ENCODE peak calls at places on chromosomes 12 and 14, in six cellular contexts. V is stomach, K is left lung, E is uterus, Q is IMR-90, Y is GM23248. P is an unnamed sample. For H3K4me1, the result is how much of the 10 kb centered on the place peaks cover.

GRCh38 chr12:82671673-82672195 is 15.0 kb upstream of the TMTC2 start:
- DNase-seq in V (no peak), K (no peak), E (no peak), Q (no peak), Y (no peak), P (no peak)

GRCh38 chr14:28294834-28295440 is 471.6 kb upstream of the FOXG1 start:
- DNase-seq in V (no peak), K (no peak), E (no peak), Q (no peak), Y (peak), P (no peak)

GRCh38 chr14:39433452-39433813 is 1.2 kb upstream of the FBXO33 start:
- DNase-seq in V (no peak), K (no peak), E (no peak), Q (no peak), Y (no peak), P (no peak)

GRCh38 chr12:49055978-49056754 is 4.4 kb downstream of the KMT2D start:
- DNase-seq in V (peak), K (peak), E (peak), Q (peak), Y (peak), P (no peak)

GRCh38 chr14:73731111-73731510 is 16.9 kb upstream of the PNMA1 start:
- DNase-seq in V (no peak), K (peak), E (no peak), Q (no peak), Y (no peak), P (no peak)

GRCh38 chr12:115398311-115398781 is 714.4 kb upstream of the TBX3 start:
- DNase-seq in V (no peak), K (no peak), E (no peak), Q (no peak), Y (no peak), P (no peak)

GRCh38 chr12:106302401-106303201 is at the start of gene TCP11L2:
- DNase-seq in V (peak), K (peak), E (peak), Q (peak), Y (peak), P (peak)

GRCh38 chr12:112252184-112252583 is 126.8 kb downstream of the TRAFD1 start:
- DNase-seq in V (peak), K (peak), E (no peak), Q (peak), Y (peak), P (no peak)

GRCh38 chr14:81434230-81434629 is 34.1 kb upstream of the STON2 start:
- DNase-seq in V (no peak), K (no peak), E (no peak), Q (no peak), Y (no peak), P (no peak)

GRCh38 chr12:87812711-87813110 is 216.5 kb downstream of the C12orf50 start:
- DNase-seq in V (no peak), K (no peak), E (no peak), Q (no peak), Y (peak), P (no peak)

GRCh38 chr12:109863961-109864712 is 16.2 kb downstream of the GLTP start:
- DNase-seq in V (peak), K (peak), E (no peak), Q (peak), Y (peak), P (no peak)

GRCh38 chr12:27966870-27967269 is 5.7 kb downstream of the PTHLH start:
- DNase-seq in V (no peak), K (no peak), E (no peak), Q (peak), Y (peak), P (no peak)

GRCh38 chr14:74478996-74479635 is 14.0 kb downstream of the NPC2 start:
- DNase-seq in V (no peak), K (no peak), E (no peak), Q (peak), Y (peak), P (no peak)

GRCh38 chr14:80172380-80173055 is 38.8 kb downstream of the DIO2 start:
- DNase-seq in V (no peak), K (no peak), E (no peak), Q (peak), Y (peak), P (no peak)

GRCh38 chr14:68211421-68211820 is 391.8 kb downstream of the RAD51B start:
- DNase-seq in V (no peak), K (no peak), E (no peak), Q (no peak), Y (peak), P (no peak)

GRCh38 chr14:72980863-72981262 is 46.0 kb downstream of the ZFYVE1 start:
- DNase-seq in V (no peak), K (no peak), E (no peak), Q (no peak), Y (no peak), P (no peak)

GRCh38 chr14:69505338-69506240 is 21.1 kb downstream of the PLEKHD1 start:
- DNase-seq in V (no peak), K (no peak), E (no peak), Q (no peak), Y (no peak), P (no peak)

GRCh38 chr12:113788020-113788856 is 177.9 kb downstream of the RBM19 start:
- DNase-seq in V (no peak), K (no peak), E (no peak), Q (peak), Y (peak), P (no peak)

GRCh38 chr12:119840617-119841016 is 36.5 kb downstream of the CIT start:
- DNase-seq in V (no peak), K (no peak), E (no peak), Q (no peak), Y (no peak), P (no peak)

GRCh38 chr14:28673056-28673455 is 93.5 kb upstream of the FOXG1 start:
- DNase-seq in V (no peak), K (no peak), E (no peak), Q (no peak), Y (no peak), P (no peak)

GRCh38 chr12:87981495-87981894 is 47.7 kb downstream of the C12orf50 start:
- DNase-seq in V (no peak), K (no peak), E (no peak), Q (peak), Y (peak), P (no peak)

DNA sequence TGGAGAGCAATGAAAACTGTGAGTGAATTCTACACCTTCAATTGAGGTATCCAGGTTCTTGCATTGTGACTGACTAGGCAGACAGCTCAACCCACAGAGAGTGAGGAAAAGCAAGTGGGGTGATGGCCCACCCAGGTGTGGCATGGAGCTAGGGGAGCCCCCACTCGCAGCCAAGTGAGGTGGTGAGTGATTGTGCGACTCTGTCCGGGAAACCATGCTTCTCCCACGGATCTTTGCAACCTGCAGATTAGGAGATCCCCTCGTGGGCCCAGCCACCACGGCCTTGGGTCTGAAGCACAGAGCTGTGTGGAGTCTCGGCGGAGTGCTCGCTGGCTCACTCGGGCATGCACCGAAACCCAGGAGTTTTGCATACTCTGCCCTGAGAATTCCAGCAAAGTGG is 120.1 kb downstream of the ALG10 start:
- DNase-seq in V (no peak), K (no peak), E (no peak), Q (no peak), Y (no peak), P (no peak)
- H3K4me3 ChIP-seq in V (no peak), K (no peak), E (no peak), Q (no peak), Y (no peak), P (no peak)

GRCh38 chr12:12399161-12399560 is 42.3 kb downstream of the BORCS5 start:
- DNase-seq in V (no peak), K (no peak), E (no peak), Q (no peak), Y (no peak), P (no peak)
- H3K4me1 ChIP-seq in V (under half), K (under half), E (under half), Q (under half), Y (under half), P (under half)

GRCh38 chr12:6790496-6791150 is 1.3 kb downstream of the CD4 start:
- DNase-seq in V (no peak), K (no peak), E (no peak), Q (no peak), Y (no peak), P (no peak)
- H3K4me3 ChIP-seq in V (no peak), K (no peak), E (no peak), Q (peak), Y (no peak), P (no peak)

GRCh38 chr14:24291446-24292117 is 8.0 kb downstream of the DHRS1 start:
- DNase-seq in V (no peak), K (no peak), E (no peak), Q (no peak), Y (no peak), P (no peak)

GRCh38 chr14:24292118-24292807 is 7.3 kb downstream of the DHRS1 start:
- DNase-seq in V (no peak), K (no peak), E (no peak), Q (no peak), Y (no peak), P (no peak)

GRCh38 chr14:24286996-24287395 is 12.6 kb downstream of the DHRS1 start:
- DNase-seq in V (no peak), K (no peak), E (no peak), Q (no peak), Y (no peak), P (no peak)

GRCh38 chr14:24290746-24291145 is 8.8 kb downstream of the DHRS1 start:
- DNase-seq in V (no peak), K (no peak), E (no peak), Q (no peak), Y (no peak), P (no peak)

DNA sequence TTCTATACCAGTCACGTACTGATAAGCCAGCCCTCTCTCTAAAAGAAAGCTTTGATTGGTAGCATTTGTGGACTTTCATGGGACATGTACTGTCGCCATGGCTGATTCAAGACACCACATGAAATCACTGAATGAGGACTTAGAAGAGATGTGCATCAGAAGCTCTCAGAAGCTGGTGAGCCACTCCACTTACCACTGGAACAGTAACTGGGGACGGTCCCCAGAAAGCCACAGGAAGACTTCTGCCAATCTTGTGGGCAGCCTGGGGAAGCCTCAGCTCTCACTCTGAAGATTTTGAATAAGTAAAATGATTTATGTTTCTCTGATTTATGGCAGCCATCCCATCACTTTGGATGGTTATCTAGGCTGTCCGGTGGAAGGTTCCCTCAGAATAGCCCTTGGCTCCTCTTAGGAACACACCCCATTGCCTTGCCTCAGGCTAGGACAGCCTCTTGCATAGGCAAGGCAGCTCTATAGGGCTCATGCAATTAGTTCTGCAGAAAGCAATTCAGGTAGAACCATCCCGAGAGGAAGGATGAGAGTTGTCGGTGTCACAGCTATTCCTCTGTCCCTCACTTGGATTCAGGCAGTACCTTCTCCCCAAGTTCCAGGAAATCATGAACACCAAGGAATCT is 9.8 kb downstream of the DHRS1 start:
- DNase-seq in V (no peak), K (no peak), E (no peak), Q (no peak), Y (no peak), P (no peak)
- H3K4me1 ChIP-seq in V (under half), K (under half), E (under half), Q (under half), Y (under half), P (under half)

DNA sequence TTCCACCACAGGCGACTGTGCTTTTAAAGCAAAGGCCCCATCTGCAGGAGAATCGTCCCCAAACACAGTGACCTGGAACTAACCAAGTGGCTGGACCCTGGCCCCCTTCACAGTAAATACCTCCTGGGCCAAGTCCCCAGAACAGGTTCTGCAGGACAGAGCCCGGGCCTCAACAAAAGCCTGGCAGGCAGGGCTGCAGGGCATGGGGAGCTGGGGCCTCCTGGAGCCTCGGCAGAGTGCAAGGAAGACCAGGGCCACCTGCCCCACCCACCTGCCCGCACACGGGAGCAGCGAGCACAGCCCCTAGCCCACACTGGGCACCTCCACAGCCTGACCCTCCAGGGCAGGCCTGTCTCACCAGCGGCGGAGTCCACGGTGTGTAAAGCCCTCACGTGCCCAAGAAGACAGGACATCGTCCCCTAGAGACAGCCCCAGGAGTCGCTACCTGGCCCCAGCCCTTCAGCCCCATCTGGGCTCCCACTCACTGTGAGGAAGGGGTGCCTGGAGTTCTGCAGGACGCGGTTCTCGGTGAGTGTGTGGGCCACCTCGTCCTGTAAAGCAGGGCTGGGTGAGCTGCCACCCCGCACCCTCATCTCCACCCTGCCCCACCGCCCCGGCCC is 21.0 kb downstream of the AKT1 start:
- DNase-seq in V (peak), K (no peak), E (no peak), Q (no peak), Y (no peak), P (no peak)
- H3K4me3 ChIP-seq in V (no peak), K (no peak), E (no peak), Q (no peak), Y (no peak), P (no peak)

GRCh38 chr12:96375173-96375572 is 25.1 kb downstream of the CDK17 start:
- DNase-seq in V (no peak), K (no peak), E (no peak), Q (no peak), Y (no peak), P (no peak)
- H3K4me1 ChIP-seq in V (half or more), K (half or more), E (under half), Q (under half), Y (under half), P (under half)

GRCh38 chr12:62190081-62190480 is 70.1 kb upstream of the USP15 start:
- DNase-seq in V (no peak), K (no peak), E (no peak), Q (no peak), Y (no peak), P (no peak)

GRCh38 chr12:62191747-62192485 is 68.3 kb upstream of the USP15 start:
- DNase-seq in V (no peak), K (no peak), E (no peak), Q (no peak), Y (peak), P (peak)

GRCh38 chr12:62192486-62193250 is 67.5 kb upstream of the USP15 start:
- DNase-seq in V (peak), K (peak), E (peak), Q (peak), Y (peak), P (peak)

GRCh38 chr12:62194031-62194430 is 66.2 kb upstream of the USP15 start:
- DNase-seq in V (no peak), K (no peak), E (no peak), Q (no peak), Y (no peak), P (no peak)

DNA sequence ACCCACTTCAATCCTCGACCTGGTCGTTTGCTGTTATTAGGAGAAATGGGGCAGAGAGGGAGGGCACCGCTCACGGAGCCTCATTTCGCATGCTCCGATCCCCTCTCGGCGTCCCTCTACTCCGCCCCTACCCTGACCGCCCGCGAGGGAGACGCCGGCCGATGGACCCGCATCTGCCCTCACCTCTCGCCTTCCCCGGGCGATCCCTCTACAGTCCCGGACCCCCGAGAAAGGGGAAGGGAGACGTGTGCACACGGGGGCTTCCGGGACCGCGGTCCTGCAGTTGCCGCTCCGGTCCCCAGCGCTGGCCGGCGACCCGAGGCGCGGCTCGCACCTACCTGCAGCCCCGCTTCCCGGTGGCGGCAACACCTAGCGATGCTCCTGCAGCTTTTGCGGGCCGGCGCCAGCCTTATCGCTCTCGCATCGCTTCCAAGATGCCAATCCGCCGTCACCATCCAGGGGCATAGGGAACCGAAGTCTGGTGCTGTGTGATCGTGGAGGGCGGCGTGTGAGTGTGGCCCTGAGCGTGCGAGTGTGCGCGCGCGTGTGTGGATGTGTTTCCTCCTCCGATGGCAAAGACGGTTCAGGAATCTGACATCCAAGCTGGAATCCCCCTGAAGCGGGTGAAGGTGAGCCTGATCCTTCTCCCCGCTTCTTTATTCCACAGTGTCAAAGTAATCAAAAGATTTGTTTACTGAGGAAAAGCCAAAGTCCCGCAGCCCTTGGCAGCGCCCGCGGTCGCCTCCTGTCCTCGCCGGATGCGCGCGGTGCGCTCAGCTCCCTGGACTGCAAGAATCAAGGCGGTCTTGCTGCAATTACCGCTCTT is 69.1 kb upstream of the USP15 start:
- DNase-seq in V (no peak), K (no peak), E (no peak), Q (peak), Y (peak), P (peak)
- H3K4me3 ChIP-seq in V (peak), K (peak), E (peak), Q (peak), Y (peak), P (peak)

DNA sequence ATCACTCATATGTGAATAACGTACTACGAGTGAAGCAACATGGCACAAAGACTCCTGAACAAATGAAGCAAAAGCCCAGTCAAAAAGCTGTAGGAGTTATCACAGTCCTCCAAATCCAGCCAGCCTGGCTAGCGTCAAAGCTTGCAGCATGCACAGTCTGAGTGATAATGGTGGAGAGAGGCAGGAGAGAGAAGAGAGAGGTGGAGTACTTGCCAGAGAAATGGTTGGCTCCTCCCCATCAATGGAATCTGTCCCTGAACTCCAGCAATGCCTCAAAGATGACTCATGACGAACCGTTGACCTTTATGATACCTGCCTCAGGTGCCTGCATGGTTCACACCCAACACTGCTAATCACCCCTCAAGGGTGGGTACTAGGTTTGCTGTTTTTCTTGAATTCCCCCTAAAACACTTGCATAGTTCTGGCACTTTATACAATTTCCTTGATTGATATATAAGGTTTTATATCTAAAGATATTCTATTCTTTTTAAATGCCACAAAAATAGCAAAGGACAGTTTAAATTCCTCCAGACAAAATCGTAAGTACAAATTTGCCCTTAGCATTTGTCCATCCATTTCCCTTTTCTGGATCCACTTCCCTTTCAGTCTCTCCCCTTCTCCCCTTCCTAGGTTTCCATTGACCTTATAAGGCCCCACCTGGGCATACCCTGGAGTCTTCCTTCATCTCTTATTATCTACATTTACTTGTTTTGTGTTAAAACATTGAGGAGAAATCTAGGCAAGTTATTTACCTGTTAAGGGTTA is 10.2 kb downstream of the ARHGDIB start:
- DNase-seq in V (no peak), K (no peak), E (no peak), Q (no peak), Y (no peak), P (no peak)
- H3K4me1 ChIP-seq in V (half or more), K (half or more), E (under half), Q (under half), Y (under half), P (under half)

DNA sequence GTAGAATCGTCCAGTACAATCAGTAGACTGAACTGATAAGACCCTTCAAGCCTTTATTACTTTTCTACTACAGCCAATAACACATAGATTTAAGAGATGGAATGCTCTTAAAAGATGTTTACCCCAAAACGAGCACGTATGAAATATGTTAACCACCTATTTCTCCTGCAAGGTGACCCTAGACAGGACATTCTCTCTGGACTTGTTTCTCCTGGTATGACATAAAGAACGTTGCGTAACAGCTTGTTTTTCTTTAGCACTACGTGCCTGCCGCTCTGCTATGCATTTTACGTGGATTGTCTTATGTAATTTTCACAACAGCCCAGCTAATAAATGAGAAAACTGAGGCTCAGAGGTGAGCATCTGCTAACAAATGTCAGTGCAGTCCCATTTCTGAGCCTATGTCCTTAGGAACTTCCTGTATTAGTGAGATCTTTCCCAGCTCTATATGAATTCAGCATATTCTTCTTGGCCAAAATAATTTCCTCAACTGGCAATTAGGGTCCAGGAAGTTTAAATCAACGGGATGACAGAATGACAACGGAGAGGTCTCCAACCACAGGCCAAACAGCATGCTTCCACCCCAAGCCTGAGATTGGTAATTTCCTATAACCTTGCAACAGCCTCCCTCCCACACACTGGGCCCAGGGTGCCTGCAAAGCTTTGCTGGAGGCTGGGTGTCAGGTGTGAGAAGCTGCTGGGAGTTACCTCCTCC is 3.7 kb downstream of the NFKBIA start:
- DNase-seq in V (no peak), K (no peak), E (no peak), Q (no peak), Y (peak), P (no peak)
- H3K4me3 ChIP-seq in V (peak), K (peak), E (peak), Q (no peak), Y (peak), P (peak)

GRCh38 chr14:103121161-103121845 is 2.0 kb upstream of the TNFAIP2 start:
- DNase-seq in V (no peak), K (peak), E (peak), Q (no peak), Y (peak), P (no peak)
- H3K4me1 ChIP-seq in V (half or more), K (half or more), E (under half), Q (under half), Y (under half), P (under half)

P was measured in aorta.